ENCODE peak calls at places on chromosomes 16 and 17, in eight cellular contexts. One of them, this sample, is unnamed.

GRCh38 chr17:46009681-46010596 is 10.9 kb downstream of the STH start:
- DNase-seq in ovary: no peak
- DNase-seq in transverse colon: no peak
- DNase-seq in K562: peak; percentile 30
- DNase-seq in breast epithelium: no peak
- DNase-seq in A549: peak; percentile 84
- DNase-seq in stomach: no peak
- DNase-seq in body of pancreas: no peak
- DNase-seq in this sample: peak; percentile 73

GRCh38 chr17:4540224-4541040 is 14.8 kb downstream of the MYBBP1A start:
- DNase-seq in ovary: no peak
- DNase-seq in transverse colon: no peak
- DNase-seq in K562: no peak
- DNase-seq in breast epithelium: no peak
- DNase-seq in A549: no peak
- DNase-seq in stomach: peak; percentile 56
- DNase-seq in body of pancreas: peak; percentile 30
- DNase-seq in this sample: no peak

GRCh38 chr16:14211856-14212543 is 140.9 kb downstream of the MRTFB start:
- DNase-seq in ovary: no peak
- DNase-seq in transverse colon: no peak
- DNase-seq in K562: no peak
- DNase-seq in breast epithelium: no peak
- DNase-seq in A549: no peak
- DNase-seq in stomach: no peak
- DNase-seq in body of pancreas: no peak
- DNase-seq in this sample: no peak

GRCh38 chr16:68798398-68798797 is 44.9 kb upstream of the TANGO6 start:
- DNase-seq in ovary: no peak
- DNase-seq in transverse colon: no peak
- DNase-seq in K562: no peak
- DNase-seq in breast epithelium: peak; percentile 63
- DNase-seq in A549: no peak
- DNase-seq in stomach: no peak
- DNase-seq in body of pancreas: no peak
- DNase-seq in this sample: no peak

GRCh38 chr17:69350911-69351310 is 24.0 kb upstream of the ABCA5 start:
- DNase-seq in ovary: no peak
- DNase-seq in transverse colon: no peak
- DNase-seq in K562: no peak
- DNase-seq in breast epithelium: no peak
- DNase-seq in A549: no peak
- DNase-seq in stomach: no peak
- DNase-seq in body of pancreas: no peak
- DNase-seq in this sample: no peak

GRCh38 chr17:80647746-80648145 is 103.1 kb downstream of the RPTOR start:
- DNase-seq in ovary: no peak
- DNase-seq in transverse colon: no peak
- DNase-seq in K562: no peak
- DNase-seq in breast epithelium: no peak
- DNase-seq in A549: no peak
- DNase-seq in stomach: no peak
- DNase-seq in body of pancreas: no peak
- DNase-seq in this sample: no peak

GRCh38 chr16:7013990-7014389 is 318.7 kb upstream of the RBFOX1 start:
- DNase-seq in ovary: no peak
- DNase-seq in transverse colon: no peak
- DNase-seq in K562: peak; percentile 41
- DNase-seq in breast epithelium: no peak
- DNase-seq in A549: no peak
- DNase-seq in stomach: no peak
- DNase-seq in body of pancreas: no peak
- DNase-seq in this sample: no peak

GRCh38 chr16:12539185-12539929 is 264.3 kb downstream of the CPPED1 start:
- DNase-seq in ovary: no peak
- DNase-seq in transverse colon: peak; percentile 17
- DNase-seq in K562: peak; percentile 34
- DNase-seq in breast epithelium: no peak
- DNase-seq in A549: no peak
- DNase-seq in stomach: no peak
- DNase-seq in body of pancreas: no peak
- DNase-seq in this sample: no peak

GRCh38 chr17:75295220-75296158 is 6.3 kb upstream of the SLC25A19 start:
- DNase-seq in ovary: no peak
- DNase-seq in transverse colon: peak; percentile 38
- DNase-seq in K562: peak; percentile 48
- DNase-seq in breast epithelium: no peak
- DNase-seq in A549: no peak
- DNase-seq in stomach: no peak
- DNase-seq in body of pancreas: no peak
- DNase-seq in this sample: peak; percentile 60

GRCh38 chr17:71180801-71181385 is 939.9 kb upstream of the SOX9 start:
- DNase-seq in ovary: no peak
- DNase-seq in transverse colon: peak; percentile 75
- DNase-seq in K562: no peak
- DNase-seq in breast epithelium: no peak
- DNase-seq in A549: no peak
- DNase-seq in stomach: no peak
- DNase-seq in body of pancreas: peak; percentile 16
- DNase-seq in this sample: peak; percentile 69

GRCh38 chr17:68198931-68199836 is 48.7 kb upstream of the AMZ2 start:
- DNase-seq in ovary: peak; percentile 27
- DNase-seq in transverse colon: no peak
- DNase-seq in K562: no peak
- DNase-seq in breast epithelium: no peak
- DNase-seq in A549: peak; percentile 41
- DNase-seq in stomach: no peak
- DNase-seq in body of pancreas: no peak
- DNase-seq in this sample: no peak

GRCh38 chr17:29557085-29557697 is 9.6 kb downstream of the ABHD15 start:
- DNase-seq in ovary: no peak
- DNase-seq in transverse colon: no peak
- DNase-seq in K562: peak; percentile 72
- DNase-seq in breast epithelium: no peak
- DNase-seq in A549: no peak
- DNase-seq in stomach: no peak
- DNase-seq in body of pancreas: no peak
- DNase-seq in this sample: no peak

DNA sequence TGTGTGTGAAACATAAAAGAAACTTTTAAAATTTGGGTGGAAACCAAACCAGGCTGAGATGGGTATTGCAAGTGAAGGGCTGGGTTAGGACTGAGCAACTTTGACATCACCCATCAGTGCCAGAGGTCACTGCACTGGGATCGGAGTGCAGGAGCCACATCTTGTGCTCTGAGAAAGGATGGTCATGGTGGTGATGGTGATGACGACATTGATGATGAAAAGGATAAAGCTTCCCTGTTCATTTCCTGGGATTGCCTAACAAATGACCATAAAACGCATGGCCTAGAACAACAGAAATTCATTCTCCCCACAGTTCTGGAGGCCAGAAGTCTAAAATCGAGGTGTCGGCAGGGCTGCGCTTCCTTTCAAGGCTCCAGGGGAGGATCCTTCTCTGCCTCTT is 324.0 kb downstream of the MAF start:
- DNase-seq in ovary: no peak
- DNase-seq in transverse colon: no peak
- DNase-seq in K562: no peak
- DNase-seq in breast epithelium: no peak
- DNase-seq in A549: no peak
- DNase-seq in stomach: no peak
- DNase-seq in body of pancreas: no peak
- DNase-seq in this sample: no peak
- H3K4me1 ChIP-seq in ovary: peaks cover 6% of the 10 kb centered on the region
- H3K4me1 ChIP-seq in transverse colon: no peaks in the 10 kb centered on the region
- H3K4me1 ChIP-seq in K562: no peaks in the 10 kb centered on the region
- H3K4me1 ChIP-seq in breast epithelium: no peaks in the 10 kb centered on the region
- H3K4me1 ChIP-seq in A549: no peaks in the 10 kb centered on the region
- H3K4me1 ChIP-seq in stomach: no peaks in the 10 kb centered on the region
- H3K4me1 ChIP-seq in body of pancreas: no peaks in the 10 kb centered on the region
- H3K4me1 ChIP-seq in this sample: no peaks in the 10 kb centered on the region

GRCh38 chr16:2769675-2770056 is 7.4 kb downstream of the ELOB start:
- DNase-seq in ovary: no peak
- DNase-seq in transverse colon: peak; percentile 89
- DNase-seq in K562: no peak
- DNase-seq in breast epithelium: peak; percentile 64
- DNase-seq in A549: no peak
- DNase-seq in stomach: peak; percentile 75
- DNase-seq in body of pancreas: no peak
- DNase-seq in this sample: no peak

GRCh38 chr16:2767140-2767731 is 9.8 kb downstream of the ELOB start:
- DNase-seq in ovary: no peak
- DNase-seq in transverse colon: no peak
- DNase-seq in K562: no peak
- DNase-seq in breast epithelium: no peak
- DNase-seq in A549: no peak
- DNase-seq in stomach: no peak
- DNase-seq in body of pancreas: peak; percentile 40
- DNase-seq in this sample: no peak

GRCh38 chr16:2767891-2768290 is 9.2 kb downstream of the ELOB start:
- DNase-seq in ovary: no peak
- DNase-seq in transverse colon: no peak
- DNase-seq in K562: peak; percentile 29
- DNase-seq in breast epithelium: no peak
- DNase-seq in A549: no peak
- DNase-seq in stomach: no peak
- DNase-seq in body of pancreas: no peak
- DNase-seq in this sample: peak; percentile 86

GRCh38 chr16:2769100-2769529 is 8.0 kb downstream of the ELOB start:
- DNase-seq in ovary: no peak
- DNase-seq in transverse colon: no peak
- DNase-seq in K562: no peak
- DNase-seq in breast epithelium: no peak
- DNase-seq in A549: no peak
- DNase-seq in stomach: no peak
- DNase-seq in body of pancreas: no peak
- DNase-seq in this sample: no peak

DNA sequence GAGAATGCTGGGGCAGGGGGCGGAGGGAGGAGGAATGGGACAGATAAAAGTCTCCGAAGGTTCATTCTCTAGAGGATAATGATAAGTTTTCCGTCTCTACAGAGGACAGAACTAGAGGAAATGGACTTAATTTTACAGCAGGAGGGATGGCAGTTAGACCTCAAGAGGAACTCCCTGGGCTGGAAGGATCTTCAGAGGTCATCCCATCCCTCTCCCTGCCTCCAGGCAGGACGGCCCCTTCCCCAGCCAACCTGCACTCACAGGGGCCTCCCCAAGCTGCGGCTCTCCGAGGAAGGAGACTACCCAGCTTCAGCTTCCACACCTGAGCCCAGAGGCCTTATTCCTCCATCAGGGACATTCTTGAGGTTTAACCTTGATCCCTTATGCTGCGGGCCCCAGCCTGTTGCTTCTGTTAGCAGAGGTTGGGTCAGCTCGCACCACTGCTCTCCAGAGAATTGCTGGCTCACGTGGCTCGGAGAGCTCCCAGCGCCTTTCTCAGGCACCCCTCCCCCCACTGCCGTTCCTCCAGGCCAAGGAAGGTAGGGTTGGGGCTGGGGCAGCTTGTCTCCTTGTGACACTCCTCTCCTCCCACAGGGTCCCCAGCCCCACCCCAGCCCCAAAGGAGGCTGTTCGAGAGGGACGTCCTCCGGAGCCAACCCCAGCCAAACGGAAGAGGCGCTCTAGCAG is 8.5 kb downstream of the ELOB start:
- DNase-seq in ovary: no peak
- DNase-seq in transverse colon: no peak
- DNase-seq in K562: peak; percentile 71
- DNase-seq in breast epithelium: no peak
- DNase-seq in A549: no peak
- DNase-seq in stomach: no peak
- DNase-seq in body of pancreas: no peak
- DNase-seq in this sample: peak; percentile 31
- H3K27ac ChIP-seq in ovary: no peak overlapping the region
- H3K27ac ChIP-seq in transverse colon: peak overlapping the region; percentile 79
- H3K27ac ChIP-seq in K562: peak overlapping the region; percentile 31
- H3K27ac ChIP-seq in breast epithelium: peak overlapping the region; percentile 50
- H3K27ac ChIP-seq in A549: no peak overlapping the region
- H3K27ac ChIP-seq in stomach: no peak overlapping the region
- H3K27ac ChIP-seq in body of pancreas: no peak overlapping the region
- H3K27ac ChIP-seq in this sample: no peak overlapping the region

GRCh38 chr17:38715216-38715943 is 10.3 kb downstream of the MLLT6 start:
- DNase-seq in ovary: no peak
- DNase-seq in transverse colon: no peak
- DNase-seq in K562: no peak
- DNase-seq in breast epithelium: no peak
- DNase-seq in A549: no peak
- DNase-seq in stomach: no peak
- DNase-seq in body of pancreas: no peak
- DNase-seq in this sample: no peak

GRCh38 chr17:38719284-38719942 is 10.7 kb upstream of the CISD3 start:
- DNase-seq in ovary: no peak
- DNase-seq in transverse colon: no peak
- DNase-seq in K562: no peak
- DNase-seq in breast epithelium: no peak
- DNase-seq in A549: no peak
- DNase-seq in stomach: no peak
- DNase-seq in body of pancreas: no peak
- DNase-seq in this sample: no peak

GRCh38 chr17:38717139-38717745 is 12.2 kb downstream of the MLLT6 start:
- DNase-seq in ovary: no peak
- DNase-seq in transverse colon: no peak
- DNase-seq in K562: no peak
- DNase-seq in breast epithelium: no peak
- DNase-seq in A549: no peak
- DNase-seq in stomach: no peak
- DNase-seq in body of pancreas: no peak
- DNase-seq in this sample: no peak

GRCh38 chr17:38713456-38713855 is 8.4 kb downstream of the MLLT6 start:
- DNase-seq in ovary: no peak
- DNase-seq in transverse colon: no peak
- DNase-seq in K562: no peak
- DNase-seq in breast epithelium: no peak
- DNase-seq in A549: no peak
- DNase-seq in stomach: no peak
- DNase-seq in body of pancreas: no peak
- DNase-seq in this sample: no peak

GRCh38 chr17:38716368-38717005 is 11.4 kb downstream of the MLLT6 start:
- DNase-seq in ovary: no peak
- DNase-seq in transverse colon: no peak
- DNase-seq in K562: no peak
- DNase-seq in breast epithelium: no peak
- DNase-seq in A549: no peak
- DNase-seq in stomach: no peak
- DNase-seq in body of pancreas: no peak
- DNase-seq in this sample: no peak
- TF ChIP-seq POLR2A in ovary: no peak
- TF ChIP-seq POLR2A in transverse colon: no peak
- TF ChIP-seq POLR2A in K562: no peak
- TF ChIP-seq POLR2A in breast epithelium: no peak
- TF ChIP-seq POLR2A in A549: no peak
- TF ChIP-seq POLR2A in stomach: no peak
- TF ChIP-seq POLR2A in body of pancreas: no peak
- TF ChIP-seq POLR2A in this sample: no peak

DNA sequence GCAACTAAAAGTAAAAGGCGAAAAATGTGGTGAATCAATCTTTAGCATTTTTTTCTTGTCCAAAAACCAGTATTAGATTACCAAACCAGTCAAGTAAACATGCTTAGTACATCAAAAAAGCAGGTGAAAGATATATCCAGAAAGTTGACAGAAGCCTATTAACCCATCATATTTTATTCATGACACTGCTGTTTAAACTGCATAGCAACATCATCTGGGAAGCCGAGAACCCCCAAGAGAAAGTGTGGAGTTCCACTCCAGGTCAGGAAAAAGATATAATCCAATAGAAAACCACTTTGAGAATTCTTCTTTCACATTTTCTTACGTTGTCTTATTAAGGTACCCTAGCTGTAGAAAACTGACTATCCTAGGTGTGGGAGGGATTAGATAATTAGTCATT is 466.8 kb upstream of the CDH8 start:
- DNase-seq in ovary: no peak
- DNase-seq in transverse colon: no peak
- DNase-seq in K562: no peak
- DNase-seq in breast epithelium: no peak
- DNase-seq in A549: no peak
- DNase-seq in stomach: no peak
- DNase-seq in body of pancreas: no peak
- DNase-seq in this sample: no peak
- H3K4me1 ChIP-seq in ovary: no peaks in the 10 kb centered on the region
- H3K4me1 ChIP-seq in transverse colon: no peaks in the 10 kb centered on the region
- H3K4me1 ChIP-seq in K562: no peaks in the 10 kb centered on the region
- H3K4me1 ChIP-seq in breast epithelium: no peaks in the 10 kb centered on the region
- H3K4me1 ChIP-seq in A549: no peaks in the 10 kb centered on the region
- H3K4me1 ChIP-seq in stomach: no peaks in the 10 kb centered on the region
- H3K4me1 ChIP-seq in body of pancreas: no peaks in the 10 kb centered on the region
- H3K4me1 ChIP-seq in this sample: no peaks in the 10 kb centered on the region

This sample was measured in adrenal gland.